ENCODE peak calls at places on chromosomes 6 and 20, in six cellular contexts. One of them, this sample, is unnamed.

GRCh38 chr20:3788685-3789155 is 2.2 kb upstream of the CENPB start:
- DNase-seq in neuronal stem cell: no peak
- DNase-seq in mesendoderm: no peak
- DNase-seq in IMR-90: no peak
- DNase-seq in H1: no peak
- DNase-seq in mesenchymal stem cell: peak; percentile 22
- DNase-seq in this sample: no peak

GRCh38 chr6:28985396-28986164 is 19.5 kb downstream of the ZNF311 start:
- DNase-seq in neuronal stem cell: peak; percentile 91
- DNase-seq in mesenchymal stem cell: peak; percentile 97
- DNase-seq in mesendoderm: peak; percentile 100
- DNase-seq in IMR-90: peak; percentile 98
- DNase-seq in H1: peak; percentile 92
- DNase-seq in this sample: peak; percentile 98

GRCh38 chr20:1264727-1265126 is 1.4 kb upstream of the SNPH start:
- DNase-seq in mesenchymal stem cell: peak; percentile 33
- DNase-seq in H1: no peak
- DNase-seq in neuronal stem cell: no peak
- DNase-seq in mesendoderm: no peak
- DNase-seq in IMR-90: no peak
- DNase-seq in this sample: no peak

GRCh38 chr6:5231289-5231688 is 29.5 kb downstream of the LYRM4 start:
- DNase-seq in IMR-90: no peak
- DNase-seq in neuronal stem cell: no peak
- DNase-seq in mesendoderm: peak; percentile 13
- DNase-seq in mesenchymal stem cell: no peak
- DNase-seq in H1: no peak
- DNase-seq in this sample: no peak

GRCh38 chr6:43737272-43738081 is 32.5 kb upstream of the VEGFA start:
- DNase-seq in IMR-90: peak; percentile 28
- DNase-seq in mesendoderm: peak; percentile 41
- DNase-seq in neuronal stem cell: no peak
- DNase-seq in mesenchymal stem cell: peak; percentile 47
- DNase-seq in H1: no peak
- DNase-seq in this sample: no peak

GRCh38 chr6:161273752-161274487 is at the start of gene AGPAT4:
- DNase-seq in H1: peak; percentile 76
- DNase-seq in mesenchymal stem cell: peak; percentile 99
- DNase-seq in neuronal stem cell: peak; percentile 91
- DNase-seq in IMR-90: peak; percentile 98
- DNase-seq in mesendoderm: peak; percentile 99
- DNase-seq in this sample: peak; percentile 91

GRCh38 chr6:124028117-124028516 is 224.5 kb downstream of the NKAIN2 start:
- DNase-seq in mesendoderm: no peak
- DNase-seq in mesenchymal stem cell: peak; percentile 2
- DNase-seq in neuronal stem cell: no peak
- DNase-seq in H1: no peak
- DNase-seq in IMR-90: no peak
- DNase-seq in this sample: no peak

GRCh38 chr6:18053555-18054445 is 66.4 kb upstream of the KIF13A start:
- DNase-seq in IMR-90: peak; percentile 6
- DNase-seq in mesenchymal stem cell: no peak
- DNase-seq in H1: no peak
- DNase-seq in neuronal stem cell: no peak
- DNase-seq in mesendoderm: peak; percentile 33
- DNase-seq in this sample: peak; percentile 71

GRCh38 chr20:11389188-11389587 is 528.5 kb upstream of the BTBD3 start:
- DNase-seq in neuronal stem cell: no peak
- DNase-seq in mesenchymal stem cell: no peak
- DNase-seq in IMR-90: peak; percentile 28
- DNase-seq in H1: no peak
- DNase-seq in mesendoderm: no peak
- DNase-seq in this sample: no peak

GRCh38 chr6:16130437-16130891 is 1.6 kb downstream of the MYLIP start:
- DNase-seq in IMR-90: no peak
- DNase-seq in mesendoderm: no peak
- DNase-seq in mesenchymal stem cell: no peak
- DNase-seq in neuronal stem cell: peak; percentile 9
- DNase-seq in H1: no peak
- DNase-seq in this sample: peak; percentile 95

GRCh38 chr20:46828471-46828870 is 66.2 kb upstream of the EYA2 start:
- DNase-seq in mesenchymal stem cell: no peak
- DNase-seq in neuronal stem cell: no peak
- DNase-seq in IMR-90: peak; percentile 88
- DNase-seq in mesendoderm: no peak
- DNase-seq in H1: no peak
- DNase-seq in this sample: no peak

GRCh38 chr20:6636209-6637159 is 131.0 kb upstream of the BMP2 start:
- DNase-seq in H1: no peak
- DNase-seq in IMR-90: peak; percentile 69
- DNase-seq in mesenchymal stem cell: peak; percentile 82
- DNase-seq in mesendoderm: peak; percentile 88
- DNase-seq in neuronal stem cell: peak; percentile 12
- DNase-seq in this sample: peak; percentile 15

GRCh38 chr6:4606016-4606415 is 170.2 kb upstream of the CDYL start:
- DNase-seq in mesendoderm: no peak
- DNase-seq in mesenchymal stem cell: no peak
- DNase-seq in IMR-90: no peak
- DNase-seq in neuronal stem cell: no peak
- DNase-seq in H1: no peak
- DNase-seq in this sample: no peak

GRCh38 chr6:10276106-10276505 is 138.8 kb downstream of the TFAP2A start:
- DNase-seq in neuronal stem cell: no peak
- DNase-seq in H1: no peak
- DNase-seq in mesendoderm: no peak
- DNase-seq in mesenchymal stem cell: no peak
- DNase-seq in IMR-90: peak; percentile 31
- DNase-seq in this sample: no peak

GRCh38 chr6:6891074-6891754 is 216.5 kb upstream of the RREB1 start:
- DNase-seq in mesendoderm: no peak
- DNase-seq in IMR-90: no peak
- DNase-seq in neuronal stem cell: no peak
- DNase-seq in H1: no peak
- DNase-seq in mesenchymal stem cell: no peak
- DNase-seq in this sample: peak; percentile 35

GRCh38 chr6:123380257-123380656 is 256.5 kb downstream of the TRDN start:
- DNase-seq in IMR-90: no peak
- DNase-seq in H1: peak; percentile 3
- DNase-seq in neuronal stem cell: peak; percentile 43
- DNase-seq in mesenchymal stem cell: peak; percentile 51
- DNase-seq in mesendoderm: peak; percentile 50
- DNase-seq in this sample: no peak

GRCh38 chr20:32970115-32970972 is 33.9 kb downstream of the SUN5 start:
- DNase-seq in mesendoderm: no peak
- DNase-seq in H1: no peak
- DNase-seq in neuronal stem cell: no peak
- DNase-seq in mesenchymal stem cell: no peak
- DNase-seq in IMR-90: no peak
- DNase-seq in this sample: no peak

GRCh38 chr6:83190596-83190995 is 2.5 kb downstream of the PGM3 start:
- DNase-seq in mesendoderm: peak; percentile 62
- DNase-seq in mesenchymal stem cell: peak; percentile 82
- DNase-seq in neuronal stem cell: no peak
- DNase-seq in IMR-90: no peak
- DNase-seq in H1: no peak
- DNase-seq in this sample: no peak

GRCh38 chr20:64244870-64245603 is 10.5 kb upstream of the PCMTD2 start:
- DNase-seq in H1: no peak
- DNase-seq in mesenchymal stem cell: no peak
- DNase-seq in IMR-90: no peak
- DNase-seq in neuronal stem cell: no peak
- DNase-seq in mesendoderm: no peak
- DNase-seq in this sample: no peak

GRCh38 chr20:35539756-35540212 is 2.1 kb upstream of the ERGIC3 start:
- DNase-seq in IMR-90: no peak
- DNase-seq in mesendoderm: peak; percentile 98
- DNase-seq in neuronal stem cell: peak; percentile 69
- DNase-seq in H1: no peak
- DNase-seq in mesenchymal stem cell: peak; percentile 23
- DNase-seq in this sample: peak; percentile 88

GRCh38 chr6:106658469-106658868 is 29.1 kb downstream of the QRSL1 start:
- DNase-seq in IMR-90: peak; percentile 5
- DNase-seq in H1: no peak
- DNase-seq in mesenchymal stem cell: peak; percentile 20
- DNase-seq in mesendoderm: no peak
- DNase-seq in neuronal stem cell: no peak
- DNase-seq in this sample: no peak

GRCh38 chr6:163948250-163948649 is 533.7 kb downstream of the QKI start:
- DNase-seq in mesenchymal stem cell: no peak
- DNase-seq in H1: no peak
- DNase-seq in neuronal stem cell: no peak
- DNase-seq in mesendoderm: no peak
- DNase-seq in IMR-90: no peak
- DNase-seq in this sample: no peak

GRCh38 chr6:119215309-119215708 is 134.3 kb downstream of the MAN1A1 start:
- DNase-seq in IMR-90: peak; percentile 30
- DNase-seq in mesenchymal stem cell: peak; percentile 36
- DNase-seq in H1: no peak
- DNase-seq in mesendoderm: no peak
- DNase-seq in neuronal stem cell: no peak
- DNase-seq in this sample: no peak

GRCh38 chr6:122712864-122713612 is 66.5 kb upstream of the FABP7 start:
- DNase-seq in mesenchymal stem cell: peak; percentile 57
- DNase-seq in H1: no peak
- DNase-seq in mesendoderm: no peak
- DNase-seq in neuronal stem cell: no peak
- DNase-seq in IMR-90: peak; percentile 13
- DNase-seq in this sample: no peak

GRCh38 chr6:29946380-29946779 is 4.0 kb downstream of the HLA-A start:
- DNase-seq in mesenchymal stem cell: peak; percentile 20
- DNase-seq in neuronal stem cell: no peak
- DNase-seq in IMR-90: no peak
- DNase-seq in mesendoderm: no peak
- DNase-seq in H1: no peak
- DNase-seq in this sample: no peak

DNA sequence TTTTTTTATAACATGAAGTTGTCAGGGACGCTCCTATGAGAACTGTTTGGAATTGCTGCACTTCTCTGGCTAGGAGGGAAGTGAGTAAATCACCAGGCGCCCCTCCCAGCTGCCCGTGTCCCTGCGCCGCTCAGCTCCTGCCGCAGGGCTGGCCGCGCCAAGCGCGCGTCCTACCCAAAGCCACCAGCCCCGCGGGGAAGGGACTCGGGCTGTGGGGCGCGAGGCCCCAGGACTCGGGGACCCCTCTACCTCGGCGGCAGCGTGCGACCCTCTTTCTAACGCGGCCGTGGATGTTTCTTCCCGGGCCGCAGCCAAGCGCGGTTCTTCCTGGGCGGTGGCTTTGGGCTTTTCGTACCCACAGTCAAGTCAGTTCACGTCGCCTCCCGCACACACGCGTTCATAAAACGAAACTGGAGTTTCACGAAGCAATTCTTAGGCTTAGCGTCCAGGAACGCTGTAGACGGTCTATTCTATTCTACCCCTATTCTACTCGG is 15.2 kb downstream of the FOXC1 start:
- DNase-seq in IMR-90: peak; percentile 62
- DNase-seq in H1: no peak
- DNase-seq in neuronal stem cell: no peak
- DNase-seq in mesenchymal stem cell: no peak
- DNase-seq in mesendoderm: peak; percentile 63
- DNase-seq in this sample: peak; percentile 34
- H3K4me3 ChIP-seq in IMR-90: peak overlapping the region; percentile 67
- H3K4me3 ChIP-seq in H1: peak overlapping the region; percentile 30
- H3K4me3 ChIP-seq in neuronal stem cell: no peak overlapping the region
- H3K4me3 ChIP-seq in mesenchymal stem cell: peak overlapping the region; percentile 47
- H3K4me3 ChIP-seq in mesendoderm: no peak overlapping the region
- H3K4me3 ChIP-seq in this sample: no peak overlapping the region

GRCh38 chr6:99568103-99568933 is at the start of gene CCNC:
- DNase-seq in H1: peak; percentile 93
- DNase-seq in mesenchymal stem cell: peak; percentile 97
- DNase-seq in neuronal stem cell: peak; percentile 91
- DNase-seq in mesendoderm: peak; percentile 98
- DNase-seq in IMR-90: peak; percentile 96
- DNase-seq in this sample: peak; percentile 99
- H2BK120ac ChIP-seq in H1: no peak within 1 kb of the TSS
- H2BK120ac ChIP-seq in mesenchymal stem cell: peak within 1 kb of the TSS; percentile 34
- H2BK120ac ChIP-seq in neuronal stem cell: no peak within 1 kb of the TSS
- H2BK120ac ChIP-seq in mesendoderm: no peak within 1 kb of the TSS
- H2BK120ac ChIP-seq in IMR-90: peak within 1 kb of the TSS; percentile 16
- H2BK120ac ChIP-seq in this sample: peak within 1 kb of the TSS; percentile 85

GRCh38 chr6:20154778-20155177 is 57.5 kb downstream of the MBOAT1 start:
- DNase-seq in neuronal stem cell: no peak
- DNase-seq in mesendoderm: no peak
- DNase-seq in H1: no peak
- DNase-seq in mesenchymal stem cell: no peak
- DNase-seq in IMR-90: no peak
- DNase-seq in this sample: no peak

GRCh38 chr6:20158691-20159090 is 53.6 kb downstream of the MBOAT1 start:
- DNase-seq in IMR-90: no peak
- DNase-seq in mesenchymal stem cell: no peak
- DNase-seq in mesendoderm: no peak
- DNase-seq in neuronal stem cell: no peak
- DNase-seq in H1: no peak
- DNase-seq in this sample: no peak

GRCh38 chr6:20148433-20148832 is 63.8 kb downstream of the MBOAT1 start:
- DNase-seq in H1: no peak
- DNase-seq in IMR-90: no peak
- DNase-seq in mesenchymal stem cell: no peak
- DNase-seq in neuronal stem cell: no peak
- DNase-seq in mesendoderm: no peak
- DNase-seq in this sample: no peak

GRCh38 chr6:20156824-20157223 is 55.4 kb downstream of the MBOAT1 start:
- DNase-seq in H1: no peak
- DNase-seq in IMR-90: no peak
- DNase-seq in neuronal stem cell: no peak
- DNase-seq in mesenchymal stem cell: no peak
- DNase-seq in mesendoderm: no peak
- DNase-seq in this sample: no peak

DNA sequence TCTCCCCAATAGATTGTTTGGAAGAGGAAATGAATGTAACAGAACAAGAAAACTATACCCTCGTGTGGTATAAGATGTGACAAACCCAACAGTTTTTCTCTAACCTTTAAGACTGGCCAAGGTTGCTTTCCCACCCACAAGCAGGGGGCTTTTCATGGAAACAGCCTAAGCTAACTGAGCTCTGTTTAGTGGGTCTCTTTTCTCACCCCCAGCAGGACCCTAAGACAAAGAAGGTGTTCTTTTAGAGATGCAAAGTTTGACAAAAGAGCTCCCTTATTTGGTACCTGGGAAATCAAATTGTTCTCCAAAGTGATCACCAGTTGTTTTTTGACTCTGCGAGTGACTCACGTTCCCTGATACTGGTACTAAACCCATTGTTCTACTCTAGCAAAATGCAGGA is 59.1 kb downstream of the MBOAT1 start:
- DNase-seq in neuronal stem cell: no peak
- DNase-seq in IMR-90: no peak
- DNase-seq in mesenchymal stem cell: no peak
- DNase-seq in mesendoderm: peak; percentile 26
- DNase-seq in H1: peak; percentile 13
- DNase-seq in this sample: no peak
- H3K27ac ChIP-seq in neuronal stem cell: no peak overlapping the region
- H3K27ac ChIP-seq in IMR-90: no peak overlapping the region
- H3K27ac ChIP-seq in mesenchymal stem cell: no peak overlapping the region
- H3K27ac ChIP-seq in mesendoderm: no peak overlapping the region
- H3K27ac ChIP-seq in H1: no peak overlapping the region
- H3K27ac ChIP-seq in this sample: no peak overlapping the region

DNA sequence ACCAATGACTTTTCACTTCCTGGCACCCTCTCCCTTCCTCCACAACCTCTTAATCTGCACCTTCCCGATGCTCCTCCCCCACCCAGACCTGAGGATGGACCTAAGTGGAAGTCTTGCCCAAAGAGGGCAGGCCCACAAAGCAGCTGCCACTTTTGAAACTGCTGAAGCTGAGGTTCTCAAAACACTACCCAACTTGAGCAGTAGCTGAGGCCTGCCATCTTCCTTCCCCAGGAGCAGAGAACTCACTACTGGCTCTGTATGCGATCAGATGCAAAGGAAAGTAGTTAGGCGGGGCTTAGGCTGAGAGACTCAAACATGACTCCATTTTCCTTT is 1.5 kb downstream of the HM13 start:
- DNase-seq in neuronal stem cell: no peak
- DNase-seq in H1: no peak
- DNase-seq in mesenchymal stem cell: no peak
- DNase-seq in mesendoderm: no peak
- DNase-seq in IMR-90: no peak
- DNase-seq in this sample: no peak
- H3K4me3 ChIP-seq in neuronal stem cell: no peak overlapping the region
- H3K4me3 ChIP-seq in H1: peak overlapping the region; percentile 100
- H3K4me3 ChIP-seq in mesenchymal stem cell: no peak overlapping the region
- H3K4me3 ChIP-seq in mesendoderm: no peak overlapping the region
- H3K4me3 ChIP-seq in IMR-90: peak overlapping the region; percentile 84
- H3K4me3 ChIP-seq in this sample: peak overlapping the region; percentile 33

This sample was measured in trophoblast cell.